ENCODE peak calls at places on chromosomes 5 and 9, in four cellular contexts. N is fibroblast of gingiva, K is anterior cingulate cortex, T is memory B cell. L is an unnamed sample.

GRCh38 chr9:111632695-111633388 is 1.7 kb downstream of the DNAJC25 start:
- DNase-seq in N (no peak), K (no peak), T (no peak), L (no peak)

GRCh38 chr5:157390924-157391297 is 69.1 kb upstream of the NIPAL4 start:
- DNase-seq in N (no peak), K (no peak), T (no peak), L (no peak)

GRCh38 chr9:127185931-127186781 is 63.7 kb upstream of the ANGPTL2 start:
- DNase-seq in N (peak; percentile 100), K (no peak), T (no peak), L (peak; percentile 98)

GRCh38 chr5:65855758-65856157 is 70.6 kb upstream of the ERBIN start:
- DNase-seq in N (peak; percentile 79), K (no peak), T (no peak), L (peak; percentile 38)

GRCh38 chr5:71013575-71013974 is 11.6 kb downstream of the NAIP start:
- DNase-seq in N (peak; percentile 0), K (no peak), T (no peak), L (no peak)

GRCh38 chr5:141494761-141495455 is 6.0 kb downstream of the PCDHGC5 start:
- DNase-seq in N (no peak), K (no peak), T (no peak), L (no peak)

GRCh38 chr5:77129386-77129785 is 42.3 kb upstream of the ZBED3 start:
- DNase-seq in N (no peak), K (no peak), T (no peak), L (peak; percentile 47)

GRCh38 chr9:116286287-116286686 is 132.7 kb downstream of the PAPPA start:
- DNase-seq in N (no peak), K (no peak), T (no peak), L (no peak)

GRCh38 chr5:142073617-142074405 is 34.8 kb upstream of the NDFIP1 start:
- DNase-seq in N (no peak), K (no peak), T (no peak), L (no peak)